ENCODE peak calls at places on chromosomes 13 and 19, in seven cellular contexts. Y, D, G, U, W, M and V are unnamed samples.

GRCh38 chr13:106033634-106034033 is 501.8 kb downstream of the EFNB2 start:
- DNase-seq in Y (no peak), D (no peak), G (no peak), U (no peak), W (no peak), M (no peak), V (no peak)

GRCh38 chr13:24727731-24728601 is 36.0 kb upstream of the RNF17 start:
- DNase-seq in Y (peak), D (peak), G (peak), U (peak), W (no peak), M (peak), V (peak)

GRCh38 chr13:99028890-99029289 is 51.0 kb upstream of the DOCK9 start:
- DNase-seq in Y (no peak), D (no peak), G (peak), U (no peak), W (no peak), M (no peak), V (no peak)

GRCh38 chr13:53683608-53684007 is 655.0 kb downstream of the OLFM4 start:
- DNase-seq in Y (no peak), D (no peak), G (no peak), U (no peak), W (no peak), M (no peak), V (no peak)

GRCh38 chr13:23856008-23856750 is 33.0 kb downstream of the MIPEP start:
- DNase-seq in Y (no peak), D (no peak), G (no peak), U (no peak), W (no peak), M (no peak), V (no peak)

GRCh38 chr13:110991991-110992508 is 77.2 kb upstream of the ANKRD10 start:
- DNase-seq in Y (no peak), D (no peak), G (no peak), U (no peak), W (no peak), M (no peak), V (no peak)

GRCh38 chr13:29786698-29787097 is 63.7 kb downstream of the UBL3 start:
- DNase-seq in Y (no peak), D (no peak), G (no peak), U (no peak), W (no peak), M (no peak), V (no peak)

GRCh38 chr13:41465215-41465907 is 8.0 kb downstream of the RGCC start:
- DNase-seq in Y (no peak), D (peak), G (peak), U (no peak), W (no peak), M (peak), V (peak)

GRCh38 chr19:1074512-1075283 is 7.7 kb downstream of the ARHGAP45 start:
- DNase-seq in Y (no peak), D (peak), G (peak), U (peak), W (no peak), M (no peak), V (peak)

GRCh38 chr13:79492313-79492798 is 11.4 kb downstream of the NDFIP2 start:
- DNase-seq in Y (no peak), D (no peak), G (no peak), U (no peak), W (no peak), M (no peak), V (no peak)

GRCh38 chr19:5046339-5047039 is 77.6 kb downstream of the KDM4B start:
- DNase-seq in Y (no peak), D (peak), G (no peak), U (no peak), W (no peak), M (peak), V (no peak)

GRCh38 chr19:33302974-33303790 is 848 bp upstream of the CEBPA start:
- DNase-seq in Y (no peak), D (peak), G (no peak), U (no peak), W (peak), M (no peak), V (peak)

GRCh38 chr13:27928805-27929753 is 9.3 kb downstream of the PDX1 start:
- DNase-seq in Y (no peak), D (no peak), G (no peak), U (no peak), W (no peak), M (no peak), V (no peak)

GRCh38 chr19:18832331-18833140 is 777 bp downstream of the UPF1 start:
- DNase-seq in Y (no peak), D (no peak), G (no peak), U (no peak), W (peak), M (no peak), V (no peak)

GRCh38 chr19:45142016-45142727 is 18.6 kb downstream of the NKPD1 start:
- DNase-seq in Y (no peak), D (no peak), G (no peak), U (no peak), W (no peak), M (no peak), V (no peak)

GRCh38 chr19:43354305-43354627 is 780 bp downstream of the CD177 start:
- DNase-seq in Y (no peak), D (no peak), G (no peak), U (no peak), W (no peak), M (no peak), V (no peak)

GRCh38 chr13:86877449-86877848 is 793.7 kb upstream of the SLITRK5 start:
- DNase-seq in Y (no peak), D (no peak), G (no peak), U (no peak), W (no peak), M (no peak), V (no peak)

GRCh38 chr19:33400856-33401682 is 27.6 kb downstream of the CEBPG start:
- DNase-seq in Y (no peak), D (no peak), G (no peak), U (no peak), W (no peak), M (no peak), V (no peak)

GRCh38 chr13:36787181-36787580 is 31.8 kb upstream of the RFXAP start:
- DNase-seq in Y (no peak), D (no peak), G (no peak), U (no peak), W (no peak), M (no peak), V (no peak)